ENCODE peak calls at places on chromosomes 7 and 10, in seven cellular contexts. S, B, N, T, Z, A and X are unnamed samples.

GRCh38 chr7:22430457-22430856 is 69.5 kb downstream of the STEAP1B start:
- DNase-seq in B (peak; percentile 97), S (no peak), Z (no peak), A (peak; percentile 67), N (peak; percentile 83), T (no peak), X (no peak)

GRCh38 chr7:45268013-45268412 is 110.4 kb downstream of the RAMP3 start:
- DNase-seq in Z (no peak), S (no peak), N (no peak), A (no peak), T (no peak), B (no peak), X (no peak)

GRCh38 chr10:125165584-125166340 is 5.4 kb upstream of the CTBP2 start:
- DNase-seq in B (no peak), S (no peak), N (no peak), Z (no peak), T (no peak), A (no peak), X (no peak)

GRCh38 chr10:78664929-78665525 is 403.7 kb upstream of the ZMIZ1 start:
- DNase-seq in A (peak; percentile 27), B (peak; percentile 20), Z (no peak), T (no peak), N (peak; percentile 39), S (no peak), X (peak; percentile 61)

GRCh38 chr7:95476904-95477594 is 8.7 kb upstream of the ASB4 start:
- DNase-seq in T (peak; percentile 49), S (peak; percentile 8), Z (peak; percentile 58), N (peak; percentile 69), A (peak; percentile 71), B (peak; percentile 37), X (peak; percentile 90)

GRCh38 chr7:47720141-47720906 is 138.4 kb upstream of the TNS3 start:
- DNase-seq in T (no peak), A (peak; percentile 31), S (no peak), B (no peak), Z (no peak), N (peak; percentile 86), X (peak; percentile 90)

GRCh38 chr7:105896407-105896842 is 20.0 kb upstream of the ATXN7L1 start:
- DNase-seq in T (peak; percentile 56), A (no peak), Z (no peak), B (no peak), N (no peak), S (no peak), X (no peak)

GRCh38 chr7:84647797-84648762 is 453.5 kb upstream of the SEMA3A start:
- DNase-seq in Z (no peak), N (peak; percentile 94), B (no peak), S (no peak), T (no peak), A (peak; percentile 74), X (no peak)

GRCh38 chr7:143131777-143132176 is at the start of gene PIP:
- DNase-seq in B (no peak), T (no peak), N (no peak), S (no peak), A (no peak), Z (no peak), X (no peak)

GRCh38 chr10:71780161-71780560 is 6.8 kb upstream of the VSIR start:
- DNase-seq in T (no peak), Z (no peak), N (no peak), B (no peak), A (no peak), S (no peak), X (no peak)
- H3K27me3 ChIP-seq in T (no peaks in the 10 kb centered on the region), Z (no peaks in the 10 kb centered on the region), N (peaks cover 57% of the 10 kb centered on the region), B (no peaks in the 10 kb centered on the region), A (no peaks in the 10 kb centered on the region), S (no peaks in the 10 kb centered on the region), X (no peaks in the 10 kb centered on the region)

DNA sequence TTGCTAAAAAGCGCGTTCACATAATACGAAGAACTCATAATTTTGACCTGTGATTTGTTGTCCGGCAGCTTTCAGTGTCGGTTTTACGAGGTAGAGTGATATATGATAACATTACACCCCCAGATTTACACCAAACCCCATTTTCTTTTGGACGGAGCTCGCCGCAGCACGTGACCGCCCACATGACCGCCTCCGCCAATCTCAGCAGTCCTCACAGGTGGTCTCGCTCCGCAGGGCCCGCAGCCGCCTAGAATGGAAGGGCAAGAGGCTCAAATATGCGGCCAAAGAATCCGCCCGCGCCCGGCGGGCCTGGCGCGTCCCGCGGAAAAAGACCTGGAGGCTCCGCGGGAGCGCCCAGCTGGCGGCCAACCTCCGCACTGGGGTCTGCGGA is at the start of gene HOXA7:
- DNase-seq in N (peak; percentile 63), Z (peak; percentile 80), T (no peak), A (no peak), B (peak; percentile 36), S (no peak), X (peak; percentile 46)
- H3K27me3 ChIP-seq in N (no peaks in the 10 kb centered on the region), Z (no peaks in the 10 kb centered on the region), T (peaks cover 95% of the 10 kb centered on the region), A (peaks cover 97% of the 10 kb centered on the region), B (no peaks in the 10 kb centered on the region), S (peaks cover 70% of the 10 kb centered on the region), X (peaks cover 14% of the 10 kb centered on the region)

GRCh38 chr10:133110609-133111275 is 23.0 kb downstream of the ADGRA1 start:
- DNase-seq in N (no peak), S (no peak), A (no peak), Z (no peak), B (no peak), T (no peak), X (no peak)
- H3K27me3 ChIP-seq in N (no peaks in the 10 kb centered on the region), S (no peaks in the 10 kb centered on the region), A (no peaks in the 10 kb centered on the region), Z (no peaks in the 10 kb centered on the region), B (no peaks in the 10 kb centered on the region), T (peaks cover 6% of the 10 kb centered on the region), X (no peaks in the 10 kb centered on the region)

DNA sequence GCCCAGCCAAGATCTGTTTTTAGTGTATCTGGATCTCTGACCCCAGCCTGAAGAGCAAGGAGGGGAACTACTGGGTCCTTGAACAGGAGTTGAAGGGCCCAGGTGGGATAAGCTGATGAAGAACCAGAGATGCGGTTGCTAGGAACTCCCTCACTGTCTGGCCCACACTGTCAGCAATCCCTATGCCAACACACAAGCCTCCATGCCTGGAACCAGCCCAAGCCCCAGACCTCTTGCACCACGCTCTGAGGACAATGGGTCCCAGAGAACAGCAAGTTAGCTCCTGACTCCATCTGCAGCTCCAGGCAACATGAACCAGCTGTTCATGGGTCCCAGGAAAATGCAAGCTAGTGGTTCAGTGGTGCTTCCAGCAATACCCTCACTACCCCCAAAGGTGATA is 2.4 kb downstream of the NAT16 start:
- DNase-seq in N (no peak), S (no peak), B (no peak), Z (no peak), T (no peak), A (no peak), X (no peak)
- H3K27me3 ChIP-seq in N (peaks cover 75% of the 10 kb centered on the region), S (peaks cover 52% of the 10 kb centered on the region), B (peaks cover 27% of the 10 kb centered on the region), Z (no peaks in the 10 kb centered on the region), T (peaks cover 95% of the 10 kb centered on the region), A (peaks cover 64% of the 10 kb centered on the region), X (no peaks in the 10 kb centered on the region)

GRCh38 chr10:101237080-101237817 is 8.0 kb upstream of the LBX1 start:
- DNase-seq in N (no peak), B (no peak), S (no peak), A (no peak), Z (no peak), T (no peak), X (no peak)

GRCh38 chr10:101235766-101236165 is 6.5 kb upstream of the LBX1 start:
- DNase-seq in T (no peak), S (no peak), A (no peak), N (no peak), Z (no peak), B (no peak), X (no peak)

GRCh38 chr10:101236376-101237079 is 7.3 kb upstream of the LBX1 start:
- DNase-seq in A (no peak), T (no peak), S (no peak), N (peak; percentile 61), Z (no peak), B (no peak), X (no peak)

GRCh38 chr10:101237908-101238731 is 8.9 kb upstream of the LBX1 start:
- DNase-seq in T (no peak), B (no peak), A (no peak), S (no peak), Z (no peak), N (no peak), X (no peak)

GRCh38 chr10:101238732-101239105 is 9.5 kb upstream of the LBX1 start:
- DNase-seq in S (no peak), T (no peak), N (no peak), A (no peak), B (no peak), Z (no peak), X (no peak)
- H3K27me3 ChIP-seq in S (peaks cover 51% of the 10 kb centered on the region), T (peaks cover 89% of the 10 kb centered on the region), N (peaks cover 63% of the 10 kb centered on the region), A (peaks cover 87% of the 10 kb centered on the region), B (peaks cover 26% of the 10 kb centered on the region), Z (no peaks in the 10 kb centered on the region), X (no peaks in the 10 kb centered on the region)